ENCODE peak calls at places on chromosomes 12 and 14, in five cellular contexts. O is NCI-H1436, Q is AG04449, I is H4, M is B cell. F is an unnamed sample.

GRCh38 chr14:64960762-64961276 is 11.3 kb downstream of the RAB15 start:
- DNase-seq in O (peak), Q (no peak), M (no peak), I (no peak), F (no peak)

GRCh38 chr12:25308761-25309160 is 58.0 kb upstream of the KRAS start:
- DNase-seq in Q (no peak), M (no peak), I (no peak), O (no peak), F (no peak)

GRCh38 chr14:23055147-23055550 is 2.2 kb downstream of the CDH24 start:
- DNase-seq in Q (no peak), O (no peak), M (no peak), I (no peak), F (no peak)

GRCh38 chr14:53325176-53325806 is 172.2 kb upstream of the DDHD1 start:
- DNase-seq in O (no peak), M (no peak), I (no peak), Q (no peak), F (no peak)

GRCh38 chr14:98868846-98869245 is 403.2 kb downstream of the BCL11B start:
- DNase-seq in Q (no peak), I (no peak), M (no peak), O (no peak), F (no peak)

GRCh38 chr12:117441751-117442150 is 80.3 kb upstream of the NOS1 start:
- DNase-seq in Q (no peak), O (no peak), M (no peak), I (peak), F (no peak)

GRCh38 chr14:76351941-76352340 is 24.0 kb upstream of the ESRRB start:
- DNase-seq in Q (no peak), M (no peak), I (no peak), O (no peak), F (no peak)

GRCh38 chr14:68552597-68552996 is 240.3 kb downstream of the ZFP36L1 start:
- DNase-seq in Q (no peak), O (no peak), M (peak), I (no peak), F (no peak)

GRCh38 chr14:57293851-57294837 is 25.4 kb downstream of the AP5M1 start:
- DNase-seq in M (no peak), Q (no peak), I (no peak), O (no peak), F (no peak)